ENCODE peak calls at places on chromosomes 4 and X, in six cellular contexts. O is NCI-H1092 treated with DMSO at 0.1 percent for 48 hours, C is choroid plexus epithelial cell, S is A549, Q is HL-60, T is EH. P is an unnamed sample.

GRCh38 chr4:113718252-113718651 is 43.3 kb downstream of the CAMK2D start:
- DNase-seq in O (no peak), C (no peak), S (no peak), Q (no peak), T (no peak), P (no peak)

GRCh38 chrX:79161655-79162054 is 17.2 kb downstream of the GPR174 start:
- DNase-seq in O (peak), C (no peak), S (no peak), Q (no peak), T (no peak), P (peak)

GRCh38 chr4:180203349-180203748 is 2039.9 kb upstream of the TENM3 start:
- DNase-seq in O (no peak), C (no peak), S (no peak), Q (no peak), T (no peak), P (no peak)

GRCh38 chr4:110046588-110047049 is 133.9 kb downstream of the EGF start:
- DNase-seq in O (no peak), C (peak), S (no peak), Q (no peak), T (peak), P (no peak)

GRCh38 chr4:95571577-95571976 is 22.8 kb upstream of the UNC5C start:
- DNase-seq in O (no peak), C (no peak), S (no peak), Q (no peak), T (no peak), P (no peak)

GRCh38 chr4:109406337-109406931 is 27.2 kb upstream of the SEC24B start:
- DNase-seq in O (peak), C (peak), S (peak), Q (peak), T (peak), P (peak)

GRCh38 chr4:181661090-181661489 is 582.1 kb upstream of the TENM3 start:
- DNase-seq in O (no peak), C (peak), S (no peak), Q (no peak), T (peak), P (no peak)

GRCh38 chrX:10030570-10030969 is 63.4 kb downstream of the CLDN34 start:
- DNase-seq in O (no peak), C (no peak), S (peak), Q (no peak), T (peak), P (no peak)

GRCh38 chrX:6701085-6701484 is 166.2 kb upstream of the VCX3A start:
- DNase-seq in O (no peak), C (no peak), S (no peak), Q (no peak), T (no peak), P (no peak)

GRCh38 chr4:55329012-55329411 is 17.0 kb upstream of the SRD5A3 start:
- DNase-seq in O (no peak), C (no peak), S (no peak), Q (no peak), T (no peak), P (no peak)

GRCh38 chr4:7867701-7868429 is 71.8 kb downstream of the AFAP1 start:
- DNase-seq in O (no peak), C (no peak), S (no peak), Q (no peak), T (peak), P (no peak)

GRCh38 chrX:97587171-97587570 is 703.5 kb downstream of the RPA4 start:
- DNase-seq in O (no peak), C (no peak), S (no peak), Q (no peak), T (no peak), P (no peak)

GRCh38 chr4:99324978-99325377 is 3.8 kb upstream of the ADH1B start:
- DNase-seq in O (no peak), C (peak), S (no peak), Q (no peak), T (peak), P (no peak)

GRCh38 chr4:6900181-6900812 is 9.3 kb upstream of the TBC1D14 start:
- DNase-seq in O (no peak), C (no peak), S (no peak), Q (no peak), T (no peak), P (no peak)